ENCODE peak calls at places on chromosome 15, in four cellular contexts. D, A, Q and F are unnamed samples.

GRCh38 chr15:98850991-98851776 is 156.4 kb downstream of the PGPEP1L start:
- DNase-seq in Q (peak), D (peak), A (no peak), F (no peak)

GRCh38 chr15:65133550-65134200 is at the start of gene PDCD7:
- DNase-seq in Q (peak), A (peak), D (peak), F (peak)

GRCh38 chr15:67096536-67097294 is 31.3 kb downstream of the SMAD3 start:
- DNase-seq in D (peak), A (no peak), Q (no peak), F (no peak)

GRCh38 chr15:77904436-77904821 is 173.1 kb downstream of the TBC1D2B start:
- DNase-seq in Q (no peak), A (no peak), D (no peak), F (no peak)

GRCh38 chr15:32716216-32716959 is 1.4 kb upstream of the GREM1 start:
- DNase-seq in D (peak), A (no peak), Q (no peak), F (no peak)

GRCh38 chr15:101048191-101049011 is 129.2 kb downstream of the LRRK1 start:
- DNase-seq in Q (no peak), A (no peak), D (no peak), F (no peak)

GRCh38 chr15:47736123-47736786 is 18.9 kb downstream of the SEMA6D start:
- DNase-seq in D (no peak), Q (no peak), A (no peak), F (no peak)

GRCh38 chr15:93171476-93171875 is 82.5 kb upstream of the RGMA start:
- DNase-seq in Q (no peak), D (no peak), A (no peak), F (no peak)

GRCh38 chr15:100429116-100429728 is 87.4 kb upstream of the ADAMTS17 start:
- DNase-seq in D (no peak), Q (no peak), A (no peak), F (no peak)

GRCh38 chr15:48336940-48337339 is 5.7 kb downstream of the DUT start:
- DNase-seq in A (no peak), Q (no peak), D (peak), F (no peak)

GRCh38 chr15:69815793-69816192 is 281.9 kb downstream of the TLE3 start:
- DNase-seq in A (no peak), D (no peak), Q (no peak), F (no peak)

GRCh38 chr15:78306176-78306774 is 6.9 kb upstream of the SKIC8 start:
- DNase-seq in A (peak), D (peak), Q (no peak), F (no peak)